ENCODE peak calls at places on chromosome 9, in five cellular contexts. T, Z, U, E and N are unnamed samples.

GRCh38 chr9:88531920-88532319 is 3.1 kb upstream of the NXNL2 start:
- DNase-seq in U (no peak), T (no peak), Z (no peak), E (peak), N (no peak)

GRCh38 chr9:113352006-113352405 is 2.7 kb downstream of the BSPRY start:
- DNase-seq in E (no peak), U (no peak), Z (no peak), T (no peak), N (no peak)

GRCh38 chr9:16867571-16868311 is 2.7 kb downstream of the BNC2 start:
- DNase-seq in Z (no peak), T (peak), U (no peak), E (peak), N (peak)

GRCh38 chr9:86948153-86948929 is 1.0 kb upstream of the GAS1 start:
- DNase-seq in U (peak), Z (peak), E (peak), T (peak), N (peak)

GRCh38 chr9:90546200-90546599 is 96.4 kb downstream of the DIRAS2 start:
- DNase-seq in Z (no peak), T (peak), E (peak), U (peak), N (peak)

GRCh38 chr9:35481347-35481975 is 8.4 kb upstream of the RUSC2 start:
- DNase-seq in E (peak), T (peak), U (no peak), Z (peak), N (peak)

GRCh38 chr9:113973963-113974413 is 97.9 kb downstream of the ZNF618 start:
- DNase-seq in T (no peak), Z (no peak), U (no peak), E (no peak), N (peak)

GRCh38 chr9:93255994-93256877 is 72.3 kb downstream of the WNK2 start:
- DNase-seq in E (no peak), Z (no peak), T (no peak), U (no peak), N (no peak)

GRCh38 chr9:35729700-35730485 is 2.1 kb downstream of the TLN1 start:
- DNase-seq in U (peak), T (peak), E (peak), Z (peak), N (peak)

GRCh38 chr9:32928145-32928763 is 73.2 kb downstream of the APTX start:
- DNase-seq in E (no peak), U (no peak), Z (no peak), T (peak), N (peak)

GRCh38 chr9:32004431-32005076 is 379.9 kb upstream of the ACO1 start:
- DNase-seq in U (no peak), T (no peak), E (no peak), Z (no peak), N (no peak)

GRCh38 chr9:69472101-69472625 is 147.1 kb downstream of the ENTREP1 start:
- DNase-seq in Z (no peak), U (no peak), T (no peak), E (no peak), N (no peak)

GRCh38 chr9:130869250-130869649 is 27.4 kb downstream of the QRFP start:
- DNase-seq in T (peak), U (no peak), E (no peak), Z (no peak), N (no peak)

GRCh38 chr9:126217121-126217520 is 109.5 kb upstream of the MVB12B start:
- DNase-seq in Z (no peak), U (no peak), T (no peak), E (no peak), N (no peak)

GRCh38 chr9:101718176-101718575 is 20.3 kb downstream of the GRIN3A start:
- DNase-seq in E (no peak), U (no peak), Z (no peak), T (no peak), N (no peak)

GRCh38 chr9:76586555-76587314 is 127.8 kb downstream of the GCNT1 start:
- DNase-seq in Z (no peak), E (no peak), T (no peak), U (no peak), N (no peak)

GRCh38 chr9:76095585-76095984 is 205.1 kb downstream of the PCSK5 start:
- DNase-seq in U (no peak), T (no peak), Z (no peak), E (no peak), N (no peak)

GRCh38 chr9:18122156-18122555 is 351.8 kb upstream of the ADAMTSL1 start:
- DNase-seq in Z (no peak), E (no peak), T (peak), U (no peak), N (no peak)

GRCh38 chr9:128409998-128410397 is 10.7 kb upstream of the CERCAM start:
- DNase-seq in Z (no peak), U (peak), E (peak), T (peak), N (no peak)

GRCh38 chr9:107638922-107639321 is 149.4 kb upstream of the KLF4 start:
- DNase-seq in T (peak), E (peak), U (peak), Z (peak), N (peak)

GRCh38 chr9:133162802-133163558 is 734 bp downstream of the GBGT1 start:
- DNase-seq in U (no peak), E (peak), Z (no peak), T (no peak), N (no peak)

GRCh38 chr9:26033346-26033745 is 355.1 kb upstream of the TUSC1 start:
- DNase-seq in E (no peak), Z (no peak), T (peak), U (no peak), N (no peak)

GRCh38 chr9:114348906-114349482 is 19.3 kb downstream of the ORM2 start:
- DNase-seq in Z (peak), T (peak), E (peak), U (peak), N (peak)

GRCh38 chr9:129570450-129571297 is 50.2 kb downstream of the C9orf50 start:
- DNase-seq in Z (no peak), U (peak), T (peak), E (peak), N (no peak)

GRCh38 chr9:128034821-128035764 is 32.0 kb downstream of the NAIF1 start:
- DNase-seq in U (peak), Z (peak), E (peak), T (peak), N (peak)

GRCh38 chr9:93259490-93260289 is 75.8 kb downstream of the WNK2 start:
- DNase-seq in Z (no peak), U (no peak), T (no peak), E (no peak), N (no peak)

GRCh38 chr9:130972277-130972956 is 33.4 kb upstream of the FIBCD1 start:
- DNase-seq in U (no peak), T (no peak), Z (no peak), E (no peak), N (no peak)

GRCh38 chr9:38641985-38642864 is 21.8 kb upstream of the ANKRD18A start:
- DNase-seq in E (peak), Z (no peak), T (peak), U (no peak), N (peak)

GRCh38 chr9:73916016-73916673 is 581.0 kb upstream of the RORB start:
- DNase-seq in T (no peak), E (peak), Z (no peak), U (no peak), N (no peak)

GRCh38 chr9:123929177-123929869 is 603 bp downstream of the DENND1A start:
- DNase-seq in Z (peak), T (no peak), U (peak), E (peak), N (peak)

GRCh38 chr9:123925820-123926219 is 4.1 kb downstream of the DENND1A start:
- DNase-seq in T (no peak), Z (no peak), E (no peak), U (no peak), N (no peak)

GRCh38 chr9:123928471-123929176 is 1.3 kb downstream of the DENND1A start:
- DNase-seq in E (no peak), U (no peak), Z (peak), T (peak), N (no peak)

GRCh38 chr9:123926986-123927385 is 2.9 kb downstream of the DENND1A start:
- DNase-seq in E (no peak), U (no peak), Z (peak), T (no peak), N (no peak)

GRCh38 chr9:123927625-123928308 is 2.2 kb downstream of the DENND1A start:
- DNase-seq in U (no peak), E (no peak), T (peak), Z (peak), N (no peak)
- H3K27ac ChIP-seq in U (no peak), E (no peak), T (no peak), Z (peak), N (no peak)

DNA sequence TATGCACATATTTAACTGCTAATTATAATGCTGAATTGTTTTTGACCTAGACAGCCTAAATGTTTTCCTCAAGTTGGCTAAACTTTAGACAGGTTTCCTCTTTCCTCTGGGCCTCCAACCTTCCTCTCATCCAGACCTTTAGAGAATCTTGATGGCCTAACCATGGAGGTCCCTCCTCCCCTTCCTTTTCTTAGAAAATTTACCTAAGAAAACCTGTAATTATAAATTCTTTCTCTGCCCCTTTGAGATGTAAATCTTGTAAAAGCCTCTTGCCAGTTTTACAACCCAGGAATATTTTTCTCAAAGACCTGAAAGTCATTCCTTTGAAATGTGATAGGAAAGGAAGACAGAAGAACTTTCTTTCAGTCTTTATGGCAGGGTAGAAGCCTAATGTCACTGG is 1752.6 kb upstream of the C9orf72 start:
- DNase-seq in T (no peak), U (no peak), E (no peak), Z (no peak), N (no peak)
- H3K27ac ChIP-seq in T (no peak), U (no peak), E (no peak), Z (no peak), N (no peak)

GRCh38 chr9:15249042-15249818 is 57.8 kb downstream of the TTC39B start:
- DNase-seq in Z (no peak), E (peak), T (peak), U (no peak), N (no peak)

GRCh38 chr9:15248596-15248995 is 58.4 kb downstream of the TTC39B start:
- DNase-seq in T (no peak), E (no peak), U (no peak), Z (no peak), N (no peak)

GRCh38 chr9:15253197-15253596 is 53.8 kb downstream of the TTC39B start:
- DNase-seq in E (no peak), T (no peak), U (no peak), Z (no peak), N (no peak)

GRCh38 chr9:15248106-15248505 is 58.9 kb downstream of the TTC39B start:
- DNase-seq in T (no peak), E (no peak), U (no peak), Z (no peak), N (no peak)

GRCh38 chr9:15250013-15250412 is 57.0 kb downstream of the TTC39B start:
- DNase-seq in T (no peak), E (peak), Z (no peak), U (no peak), N (no peak)
- H3K27ac ChIP-seq in T (peak), E (peak), Z (no peak), U (no peak), N (no peak)

GRCh38 chr9:137095664-137096517 is 9.1 kb downstream of the MAN1B1 start:
- DNase-seq in U (no peak), T (no peak), Z (peak), E (no peak), N (no peak)
- H3K27ac ChIP-seq in U (no peak), T (no peak), Z (no peak), E (no peak), N (no peak)

GRCh38 chr9:4890929-4891328 is 94.1 kb upstream of the JAK2 start:
- DNase-seq in U (no peak), E (no peak), T (no peak), Z (no peak), N (no peak)

GRCh38 chr9:4891674-4892073 is 93.4 kb upstream of the JAK2 start:
- DNase-seq in Z (no peak), T (no peak), U (no peak), E (no peak), N (no peak)

GRCh38 chr9:4887556-4887955 is 94.8 kb downstream of the RCL1 start:
- DNase-seq in T (peak), Z (no peak), E (no peak), U (no peak), N (no peak)

GRCh38 chr9:4892501-4893194 is 92.4 kb upstream of the JAK2 start:
- DNase-seq in T (no peak), Z (no peak), E (no peak), U (no peak), N (no peak)

DNA sequence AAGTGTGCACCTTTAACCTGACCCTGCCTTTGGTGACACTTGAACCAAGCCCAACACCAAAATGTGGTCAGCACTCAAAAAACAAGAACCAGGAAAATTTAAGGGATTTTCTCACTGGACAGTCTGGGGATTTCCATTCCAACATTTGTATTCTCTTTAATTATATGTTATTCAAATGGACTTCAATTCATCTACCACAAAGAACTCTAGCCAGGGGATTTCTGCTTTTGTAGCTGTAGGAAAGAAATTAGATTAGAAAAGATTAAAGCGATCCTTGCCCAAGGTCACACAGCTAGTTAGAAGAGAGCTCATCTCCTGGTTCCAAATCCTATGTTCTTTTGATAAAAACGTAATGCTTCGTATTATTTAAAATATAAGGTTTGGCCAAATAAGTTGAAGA is 94.8 kb upstream of the JAK2 start:
- DNase-seq in Z (no peak), U (no peak), E (no peak), T (no peak), N (no peak)
- H3K27ac ChIP-seq in Z (no peak), U (no peak), E (no peak), T (no peak), N (no peak)